ENCODE peak calls at places on chromosomes 3 and 15, in six cellular contexts. B is naive thymus-derived CD4-positive, alpha-beta T cell; I is nephron progenitor cell; U is Right ventricle myocardium superior; Z is HS-27A; M is immature natural killer cell. W is an unnamed sample.

GRCh38 chr3:94405258-94406035 is 342.6 kb downstream of the NSUN3 start:
- DNase-seq in I (no peak), U (no peak), B (no peak), Z (peak), M (no peak), W (no peak)

GRCh38 chr3:46565113-46565490 is 1.0 kb downstream of the LRRC2 start:
- DNase-seq in I (no peak), M (no peak), B (no peak), U (no peak), Z (no peak), W (no peak)

GRCh38 chr3:152595975-152596832 is 238.7 kb upstream of the P2RY1 start:
- DNase-seq in M (no peak), I (no peak), U (no peak), Z (peak), B (peak), W (no peak)

GRCh38 chr15:68729789-68730201 is 90.9 kb downstream of the ANP32A start:
- DNase-seq in I (no peak), M (no peak), B (no peak), Z (no peak), U (peak), W (no peak)

GRCh38 chr15:48020166-48020565 is 100.6 kb upstream of the SLC24A5 start:
- DNase-seq in M (no peak), I (no peak), Z (no peak), U (no peak), B (no peak), W (no peak)

GRCh38 chr15:67834593-67835348 is 5.1 kb downstream of the RNU6-1 start:
- DNase-seq in B (no peak), Z (no peak), I (peak), M (peak), U (no peak), W (no peak)

GRCh38 chr3:24678441-24678865 is 183.8 kb upstream of the THRB start:
- DNase-seq in Z (peak), M (peak), B (no peak), U (no peak), I (no peak), W (no peak)

GRCh38 chr15:56040081-56041035 is 46.9 kb upstream of the NEDD4 start:
- DNase-seq in Z (peak), I (no peak), B (no peak), M (no peak), U (peak), W (no peak)

GRCh38 chr3:55486101-55486856 is 827 bp downstream of the WNT5A start:
- DNase-seq in Z (peak), B (no peak), I (peak), M (no peak), U (peak), W (no peak)

GRCh38 chr3:134794323-134794722 is 737 bp upstream of the EPHB1 start:
- DNase-seq in B (no peak), U (no peak), Z (no peak), M (no peak), I (no peak), W (no peak)

GRCh38 chr3:172546628-172547214 is 23.5 kb upstream of the TNFSF10 start:
- DNase-seq in U (no peak), Z (no peak), B (no peak), M (no peak), I (no peak), W (no peak)

GRCh38 chr3:2957115-2957514 is 153.1 kb downstream of the IL5RA start:
- DNase-seq in I (no peak), B (no peak), Z (no peak), U (no peak), M (no peak), W (no peak)

GRCh38 chr15:50280271-50280670 is 14.7 kb upstream of the HDC start:
- DNase-seq in Z (no peak), I (no peak), M (no peak), U (no peak), B (no peak), W (no peak)

GRCh38 chr15:36497903-36498302 is 81.5 kb upstream of the CDIN1 start:
- DNase-seq in I (no peak), M (no peak), B (no peak), Z (no peak), U (no peak), W (no peak)

GRCh38 chr15:66703540-66703941 is 1.5 kb downstream of the SMAD6 start:
- DNase-seq in B (peak), Z (no peak), U (peak), M (no peak), I (peak), W (peak)

GRCh38 chr3:78589778-78590177 is 1178.0 kb downstream of the ROBO1 start:
- DNase-seq in Z (no peak), I (no peak), M (no peak), B (no peak), U (no peak), W (no peak)

GRCh38 chr3:76367281-76367680 is 581.9 kb upstream of the ZNF717 start:
- DNase-seq in Z (peak), I (no peak), U (no peak), M (no peak), B (no peak), W (no peak)

GRCh38 chr3:33879540-33879939 is 81.1 kb downstream of the PDCD6IP start:
- DNase-seq in M (no peak), U (no peak), B (no peak), I (no peak), Z (no peak), W (no peak)

GRCh38 chr3:146160964-146161724 is at the start of gene PLOD2:
- DNase-seq in M (no peak), U (peak), Z (peak), B (no peak), I (peak), W (no peak)

GRCh38 chr3:30638685-30639412 is 32.4 kb downstream of the TGFBR2 start:
- DNase-seq in M (no peak), Z (no peak), I (no peak), B (no peak), U (peak), W (no peak)

GRCh38 chr15:85118581-85118980 is 136.9 kb downstream of the PDE8A start:
- DNase-seq in U (no peak), I (no peak), Z (no peak), M (no peak), B (no peak), W (no peak)

GRCh38 chr3:89098173-89098572 is 9.2 kb upstream of the EPHA3 start:
- DNase-seq in B (no peak), U (no peak), M (no peak), I (no peak), Z (peak), W (no peak)

GRCh38 chr15:77475898-77476297 is 55.2 kb downstream of the HMG20A start:
- DNase-seq in M (no peak), B (no peak), I (peak), U (no peak), Z (no peak), W (no peak)

GRCh38 chr15:47812436-47813109 is 95.3 kb downstream of the SEMA6D start:
- DNase-seq in U (no peak), Z (peak), I (no peak), M (peak), B (no peak), W (no peak)

GRCh38 chr3:113898892-113899291 is 48.9 kb upstream of the ZDHHC23 start:
- DNase-seq in I (no peak), M (no peak), U (no peak), Z (no peak), B (no peak), W (no peak)

GRCh38 chr3:73401616-73402265 is 223.0 kb downstream of the PDZRN3 start:
- DNase-seq in U (peak), Z (no peak), B (no peak), M (no peak), I (no peak), W (no peak)

GRCh38 chr3:126212629-126213375 is 32.4 kb upstream of the ALDH1L1 start:
- DNase-seq in B (no peak), M (no peak), Z (no peak), U (peak), I (peak), W (no peak)

GRCh38 chr3:56724580-56725142 is 41.6 kb upstream of the TASOR start:
- DNase-seq in B (no peak), M (no peak), Z (no peak), U (no peak), I (no peak), W (no peak)

GRCh38 chr15:63986751-63987341 is 59.4 kb downstream of the DAPK2 start:
- DNase-seq in M (no peak), Z (no peak), B (no peak), I (no peak), U (peak), W (no peak)

GRCh38 chr15:83282859-83283812 is 1.3 kb downstream of the BNC1 start:
- DNase-seq in B (no peak), Z (no peak), U (peak), I (peak), M (peak), W (no peak)

GRCh38 chr3:196677353-196677752 is 34.7 kb downstream of the CEP19 start:
- DNase-seq in M (no peak), B (no peak), I (no peak), U (no peak), Z (no peak), W (no peak)

GRCh38 chr3:148240351-148240750 is 457.4 kb upstream of the AGTR1 start:
- DNase-seq in B (no peak), Z (no peak), M (no peak), I (no peak), U (no peak), W (no peak)

GRCh38 chr15:85037617-85038016 is 56.0 kb downstream of the PDE8A start:
- DNase-seq in U (no peak), Z (no peak), M (no peak), B (no peak), I (no peak), W (no peak)